ENCODE peak calls at places on chromosomes 4 and X, in nine cellular contexts. One of them, this sample, is unnamed.

GRCh38 chrX:41022579-41022978 is 62.7 kb upstream of the USP9X start:
- DNase-seq in NB4: peak; percentile 53
- DNase-seq in tibial nerve: no peak
- DNase-seq in H54: no peak
- DNase-seq in breast epithelium: no peak
- DNase-seq in testis: no peak
- DNase-seq in HepG2: peak; percentile 83
- DNase-seq in transverse colon: no peak
- DNase-seq in A549: no peak
- DNase-seq in this sample: no peak

GRCh38 chr4:61994036-61994435 is 793.9 kb downstream of the ADGRL3 start:
- DNase-seq in transverse colon: peak; percentile 12
- DNase-seq in testis: no peak
- DNase-seq in HepG2: no peak
- DNase-seq in H54: no peak
- DNase-seq in A549: no peak
- DNase-seq in tibial nerve: no peak
- DNase-seq in NB4: no peak
- DNase-seq in breast epithelium: no peak
- DNase-seq in this sample: no peak

GRCh38 chr4:25448379-25449109 is 71.5 kb downstream of the ANAPC4 start:
- DNase-seq in H54: no peak
- DNase-seq in A549: no peak
- DNase-seq in NB4: no peak
- DNase-seq in tibial nerve: no peak
- DNase-seq in HepG2: no peak
- DNase-seq in testis: no peak
- DNase-seq in transverse colon: no peak
- DNase-seq in breast epithelium: no peak
- DNase-seq in this sample: no peak

GRCh38 chr4:105785792-105786191 is 77.2 kb downstream of the GSTCD start:
- DNase-seq in tibial nerve: no peak
- DNase-seq in A549: no peak
- DNase-seq in transverse colon: no peak
- DNase-seq in breast epithelium: no peak
- DNase-seq in H54: no peak
- DNase-seq in testis: no peak
- DNase-seq in NB4: no peak
- DNase-seq in HepG2: no peak
- DNase-seq in this sample: no peak

GRCh38 chr4:88027611-88028608 is 20.5 kb downstream of the PKD2 start:
- DNase-seq in breast epithelium: no peak
- DNase-seq in HepG2: no peak
- DNase-seq in A549: no peak
- DNase-seq in testis: no peak
- DNase-seq in tibial nerve: no peak
- DNase-seq in NB4: peak; percentile 68
- DNase-seq in transverse colon: no peak
- DNase-seq in H54: no peak
- DNase-seq in this sample: peak; percentile 17

GRCh38 chr4:168560835-168561210 is 64.0 kb downstream of the PALLD start:
- DNase-seq in testis: no peak
- DNase-seq in H54: no peak
- DNase-seq in A549: no peak
- DNase-seq in breast epithelium: no peak
- DNase-seq in HepG2: no peak
- DNase-seq in transverse colon: no peak
- DNase-seq in tibial nerve: no peak
- DNase-seq in NB4: no peak
- DNase-seq in this sample: no peak

GRCh38 chrX:150870059-150870458 is 28.4 kb downstream of the CD99L2 start:
- DNase-seq in HepG2: no peak
- DNase-seq in breast epithelium: no peak
- DNase-seq in testis: no peak
- DNase-seq in transverse colon: no peak
- DNase-seq in A549: no peak
- DNase-seq in H54: no peak
- DNase-seq in NB4: no peak
- DNase-seq in tibial nerve: no peak
- DNase-seq in this sample: no peak

GRCh38 chrX:87805829-87806490 is 288.4 kb downstream of the KLHL4 start:
- DNase-seq in HepG2: no peak
- DNase-seq in testis: peak; percentile 19
- DNase-seq in breast epithelium: no peak
- DNase-seq in A549: no peak
- DNase-seq in tibial nerve: no peak
- DNase-seq in NB4: no peak
- DNase-seq in H54: no peak
- DNase-seq in transverse colon: no peak
- DNase-seq in this sample: no peak

GRCh38 chr4:144572660-144573059 is 73.3 kb upstream of the HHIP start:
- DNase-seq in A549: no peak
- DNase-seq in NB4: peak; percentile 7
- DNase-seq in HepG2: peak; percentile 10
- DNase-seq in breast epithelium: no peak
- DNase-seq in tibial nerve: no peak
- DNase-seq in transverse colon: no peak
- DNase-seq in testis: peak; percentile 17
- DNase-seq in H54: no peak
- DNase-seq in this sample: peak; percentile 7

GRCh38 chr4:130478406-130478805 is 1382.5 kb downstream of the C4orf33 start:
- DNase-seq in testis: no peak
- DNase-seq in A549: no peak
- DNase-seq in transverse colon: no peak
- DNase-seq in HepG2: no peak
- DNase-seq in breast epithelium: no peak
- DNase-seq in H54: no peak
- DNase-seq in NB4: peak; percentile 14
- DNase-seq in tibial nerve: no peak
- DNase-seq in this sample: no peak

GRCh38 chrX:44784241-44784640 is 59.6 kb upstream of the DUSP21 start:
- DNase-seq in A549: no peak
- DNase-seq in tibial nerve: no peak
- DNase-seq in H54: no peak
- DNase-seq in testis: no peak
- DNase-seq in breast epithelium: no peak
- DNase-seq in transverse colon: no peak
- DNase-seq in HepG2: no peak
- DNase-seq in NB4: no peak
- DNase-seq in this sample: no peak

GRCh38 chr4:133263082-133263481 is 114.0 kb downstream of the PCDH10 start:
- DNase-seq in HepG2: no peak
- DNase-seq in H54: no peak
- DNase-seq in transverse colon: no peak
- DNase-seq in breast epithelium: no peak
- DNase-seq in tibial nerve: no peak
- DNase-seq in testis: no peak
- DNase-seq in A549: no peak
- DNase-seq in NB4: no peak
- DNase-seq in this sample: no peak

GRCh38 chr4:10082047-10082446 is 34.6 kb downstream of the WDR1 start:
- DNase-seq in HepG2: no peak
- DNase-seq in A549: no peak
- DNase-seq in breast epithelium: no peak
- DNase-seq in NB4: no peak
- DNase-seq in testis: no peak
- DNase-seq in H54: no peak
- DNase-seq in transverse colon: peak; percentile 3
- DNase-seq in tibial nerve: peak; percentile 0
- DNase-seq in this sample: no peak
- TF ChIP-seq POLR2A in HepG2: no peak
- TF ChIP-seq POLR2A in A549: no peak
- TF ChIP-seq POLR2A in breast epithelium: no peak
- TF ChIP-seq POLR2A in NB4: no peak
- TF ChIP-seq POLR2A in testis: no peak
- TF ChIP-seq POLR2A in H54: no peak
- TF ChIP-seq POLR2A in transverse colon: no peak
- TF ChIP-seq POLR2A in tibial nerve: no peak
- TF ChIP-seq POLR2A in this sample: no peak

GRCh38 chr4:126736133-126736518 is 896.6 kb upstream of the INTU start:
- DNase-seq in breast epithelium: no peak
- DNase-seq in H54: no peak
- DNase-seq in tibial nerve: no peak
- DNase-seq in transverse colon: no peak
- DNase-seq in NB4: no peak
- DNase-seq in testis: no peak
- DNase-seq in HepG2: no peak
- DNase-seq in A549: no peak
- DNase-seq in this sample: no peak

GRCh38 chr4:126733301-126733700 is 899.5 kb upstream of the INTU start:
- DNase-seq in NB4: no peak
- DNase-seq in testis: no peak
- DNase-seq in breast epithelium: no peak
- DNase-seq in HepG2: no peak
- DNase-seq in tibial nerve: no peak
- DNase-seq in A549: no peak
- DNase-seq in H54: no peak
- DNase-seq in transverse colon: no peak
- DNase-seq in this sample: no peak

GRCh38 chr4:126737899-126738526 is 894.7 kb upstream of the INTU start:
- DNase-seq in transverse colon: no peak
- DNase-seq in breast epithelium: no peak
- DNase-seq in H54: no peak
- DNase-seq in tibial nerve: no peak
- DNase-seq in HepG2: no peak
- DNase-seq in NB4: no peak
- DNase-seq in A549: no peak
- DNase-seq in testis: no peak
- DNase-seq in this sample: no peak

GRCh38 chr4:126734465-126734864 is 898.3 kb upstream of the INTU start:
- DNase-seq in HepG2: no peak
- DNase-seq in A549: no peak
- DNase-seq in transverse colon: no peak
- DNase-seq in NB4: no peak
- DNase-seq in H54: no peak
- DNase-seq in breast epithelium: no peak
- DNase-seq in testis: no peak
- DNase-seq in tibial nerve: no peak
- DNase-seq in this sample: no peak

DNA sequence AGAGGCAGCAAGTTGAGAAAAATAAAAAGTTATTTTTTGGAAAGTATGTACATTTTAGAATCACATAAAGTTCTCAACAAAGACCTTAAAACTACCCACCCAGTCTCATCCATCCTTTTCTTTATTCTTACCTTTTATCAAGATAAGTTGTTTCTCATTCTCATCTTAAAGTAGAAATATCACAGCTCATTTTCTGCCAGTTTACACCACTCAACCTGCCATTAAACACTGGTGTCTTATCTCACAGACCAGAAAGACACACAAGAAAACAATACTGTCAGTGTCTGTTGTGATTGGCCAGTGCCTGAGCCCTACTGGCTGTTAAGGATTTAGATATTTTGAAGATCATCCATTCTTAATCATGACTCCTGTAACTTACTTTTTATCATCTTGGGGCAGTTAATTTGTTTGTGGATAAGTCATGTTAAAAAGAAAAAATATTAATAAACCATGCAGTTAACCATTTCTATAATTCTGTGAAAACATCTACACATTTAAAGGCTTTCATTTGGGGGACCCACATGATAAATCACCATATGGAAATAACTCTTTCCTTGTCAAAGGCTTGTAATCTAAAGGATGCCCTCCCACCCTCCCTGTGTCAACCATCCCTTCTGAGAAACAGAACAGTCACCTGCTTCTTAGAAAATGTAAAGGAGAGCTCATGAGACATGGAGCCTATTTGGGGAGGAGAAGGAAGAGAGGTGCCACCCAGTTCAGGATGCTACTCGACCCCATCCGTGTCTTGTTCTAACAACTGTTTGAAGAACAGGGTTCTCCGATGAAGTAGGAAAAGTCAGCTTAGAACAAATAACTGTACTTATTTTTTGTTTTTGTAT is 897.2 kb upstream of the INTU start:
- DNase-seq in H54: no peak
- DNase-seq in NB4: no peak
- DNase-seq in A549: no peak
- DNase-seq in HepG2: no peak
- DNase-seq in transverse colon: no peak
- DNase-seq in breast epithelium: no peak
- DNase-seq in tibial nerve: no peak
- DNase-seq in testis: no peak
- DNase-seq in this sample: no peak
- TF ChIP-seq POLR2A in H54: no peak
- TF ChIP-seq POLR2A in NB4: no peak
- TF ChIP-seq POLR2A in A549: no peak
- TF ChIP-seq POLR2A in HepG2: no peak
- TF ChIP-seq POLR2A in transverse colon: no peak
- TF ChIP-seq POLR2A in breast epithelium: no peak
- TF ChIP-seq POLR2A in tibial nerve: no peak
- TF ChIP-seq POLR2A in testis: no peak
- TF ChIP-seq POLR2A in this sample: no peak

GRCh38 chr4:92251711-92252110 is 52.1 kb upstream of the GRID2 start:
- DNase-seq in tibial nerve: no peak
- DNase-seq in testis: no peak
- DNase-seq in A549: no peak
- DNase-seq in H54: no peak
- DNase-seq in NB4: no peak
- DNase-seq in breast epithelium: no peak
- DNase-seq in transverse colon: no peak
- DNase-seq in HepG2: no peak
- DNase-seq in this sample: no peak

GRCh38 chr4:92246384-92246783 is 57.4 kb upstream of the GRID2 start:
- DNase-seq in tibial nerve: no peak
- DNase-seq in transverse colon: no peak
- DNase-seq in testis: no peak
- DNase-seq in A549: no peak
- DNase-seq in H54: no peak
- DNase-seq in NB4: no peak
- DNase-seq in breast epithelium: no peak
- DNase-seq in HepG2: no peak
- DNase-seq in this sample: no peak

GRCh38 chr4:92253550-92253949 is 50.2 kb upstream of the GRID2 start:
- DNase-seq in breast epithelium: no peak
- DNase-seq in HepG2: no peak
- DNase-seq in transverse colon: no peak
- DNase-seq in A549: no peak
- DNase-seq in tibial nerve: no peak
- DNase-seq in testis: no peak
- DNase-seq in NB4: no peak
- DNase-seq in H54: no peak
- DNase-seq in this sample: no peak

GRCh38 chr4:92252846-92253245 is 50.9 kb upstream of the GRID2 start:
- DNase-seq in NB4: no peak
- DNase-seq in H54: no peak
- DNase-seq in HepG2: no peak
- DNase-seq in testis: no peak
- DNase-seq in A549: no peak
- DNase-seq in breast epithelium: no peak
- DNase-seq in tibial nerve: no peak
- DNase-seq in transverse colon: no peak
- DNase-seq in this sample: no peak

GRCh38 chr4:92249541-92249940 is 54.2 kb upstream of the GRID2 start:
- DNase-seq in breast epithelium: no peak
- DNase-seq in tibial nerve: no peak
- DNase-seq in testis: no peak
- DNase-seq in NB4: no peak
- DNase-seq in HepG2: no peak
- DNase-seq in H54: no peak
- DNase-seq in transverse colon: no peak
- DNase-seq in A549: no peak
- DNase-seq in this sample: no peak
- TF ChIP-seq POLR2A in breast epithelium: no peak
- TF ChIP-seq POLR2A in tibial nerve: no peak
- TF ChIP-seq POLR2A in testis: no peak
- TF ChIP-seq POLR2A in NB4: no peak
- TF ChIP-seq POLR2A in HepG2: no peak
- TF ChIP-seq POLR2A in H54: no peak
- TF ChIP-seq POLR2A in transverse colon: no peak
- TF ChIP-seq POLR2A in A549: no peak
- TF ChIP-seq POLR2A in this sample: no peak

GRCh38 chr4:124874172-124874450 is 161.6 kb upstream of the ANKRD50 start:
- DNase-seq in NB4: no peak
- DNase-seq in A549: no peak
- DNase-seq in transverse colon: no peak
- DNase-seq in tibial nerve: no peak
- DNase-seq in breast epithelium: no peak
- DNase-seq in testis: no peak
- DNase-seq in H54: no peak
- DNase-seq in HepG2: no peak
- DNase-seq in this sample: no peak
- TF ChIP-seq POLR2A in NB4: no peak
- TF ChIP-seq POLR2A in A549: no peak
- TF ChIP-seq POLR2A in transverse colon: no peak
- TF ChIP-seq POLR2A in tibial nerve: no peak
- TF ChIP-seq POLR2A in breast epithelium: no peak
- TF ChIP-seq POLR2A in testis: no peak
- TF ChIP-seq POLR2A in H54: no peak
- TF ChIP-seq POLR2A in HepG2: no peak
- TF ChIP-seq POLR2A in this sample: no peak